ENCODE peak calls at places on chromosomes 13 and 19, in nine cellular contexts. M is H9, C is neural progenitor cell, I is K562, E is SK-N-SH, L is trophoblast cell, Q is fibroblast of lung, B is astrocyte, Z is neuronal stem cell. U is an unnamed sample.

GRCh38 chr19:49528211-49528771 is 488 bp downstream of the RCN3 start:
- DNase-seq in B (peak), Q (no peak), Z (no peak), C (no peak), L (no peak), M (no peak), I (peak), E (no peak), U (no peak)

GRCh38 chr19:53076984-53077383 is 26.2 kb downstream of the ZNF160 start:
- DNase-seq in E (peak), C (peak), Q (peak), B (peak), M (peak), I (peak), L (peak), Z (peak), U (peak)

GRCh38 chr13:37889102-37889501 is 19.5 kb upstream of the TRPC4 start:
- DNase-seq in I (no peak), Z (no peak), E (no peak), C (no peak), M (no peak), L (peak), B (no peak), Q (peak), U (no peak)

GRCh38 chr13:113862191-113862765 is 1.6 kb downstream of the GAS6 start:
- DNase-seq in L (no peak), E (no peak), C (no peak), Q (peak), I (no peak), B (no peak), Z (no peak), M (peak), U (no peak)

GRCh38 chr19:46617566-46618079 is 7.3 kb downstream of the PTGIR start:
- DNase-seq in L (no peak), I (no peak), B (no peak), Q (no peak), M (no peak), C (no peak), E (no peak), Z (no peak), U (no peak)

GRCh38 chr13:74444161-74444571 is 310.0 kb upstream of the KLF12 start:
- DNase-seq in Z (no peak), E (no peak), Q (no peak), I (no peak), M (no peak), B (peak), C (no peak), L (no peak), U (no peak)

GRCh38 chr13:62327367-62327766 is 911.7 kb upstream of the PCDH20 start:
- DNase-seq in C (no peak), E (no peak), I (no peak), L (no peak), Q (no peak), Z (no peak), B (no peak), M (no peak), U (no peak)

GRCh38 chr19:9523885-9524474 is 14.5 kb downstream of the ZNF426 start:
- DNase-seq in E (no peak), L (no peak), Z (no peak), C (no peak), Q (peak), M (no peak), I (no peak), B (no peak), U (no peak)

GRCh38 chr19:46704379-46705076 is 12.4 kb downstream of the PRKD2 start:
- DNase-seq in M (peak), E (peak), I (peak), L (peak), Z (no peak), Q (peak), B (no peak), C (peak), U (peak)

GRCh38 chr19:41192574-41193419 is at the start of gene CYP2S1:
- DNase-seq in C (peak), M (peak), E (no peak), B (no peak), I (peak), Z (no peak), L (peak), Q (peak), U (no peak)

GRCh38 chr19:38421856-38422255 is 4.2 kb downstream of the RASGRP4 start:
- DNase-seq in M (no peak), I (no peak), C (no peak), Z (no peak), L (no peak), B (no peak), E (no peak), Q (no peak), U (no peak)

GRCh38 chr13:36251528-36251927 is 37.2 kb upstream of the SOHLH2 start:
- DNase-seq in E (no peak), Q (peak), I (peak), C (no peak), M (no peak), Z (no peak), L (no peak), B (no peak), U (no peak)

GRCh38 chr19:1624458-1624857 is 19.2 kb upstream of the UQCR11 start:
- DNase-seq in C (peak), B (peak), Z (peak), M (peak), Q (peak), L (peak), I (peak), E (peak), U (peak)

GRCh38 chr19:7864719-7865074 is 9.5 kb downstream of the PRR36 start:
- DNase-seq in C (no peak), E (no peak), I (no peak), B (no peak), L (no peak), Z (no peak), Q (no peak), M (no peak), U (no peak)

GRCh38 chr19:2039082-2039958 is 11.7 kb downstream of the MKNK2 start:
- DNase-seq in Q (no peak), C (no peak), L (no peak), B (no peak), Z (no peak), I (no peak), E (no peak), M (peak), U (peak)

GRCh38 chr19:2283835-2284507 is 2.0 kb upstream of the PEAK3 start:
- DNase-seq in Z (no peak), E (no peak), I (no peak), M (no peak), C (no peak), Q (no peak), L (no peak), B (no peak), U (peak)

GRCh38 chr13:60018536-60018935 is 145.2 kb downstream of the DIAPH3 start:
- DNase-seq in L (no peak), B (no peak), I (no peak), M (no peak), E (no peak), C (no peak), Q (peak), Z (no peak), U (no peak)

GRCh38 chr13:93270769-93271753 is 44.5 kb downstream of the GPC6 start:
- DNase-seq in M (no peak), L (no peak), E (peak), I (no peak), Z (no peak), C (no peak), Q (no peak), B (no peak), U (no peak)

GRCh38 chr13:33676045-33676699 is 141.8 kb upstream of the RFC3 start:
- DNase-seq in Q (peak), Z (no peak), C (no peak), L (no peak), M (no peak), E (no peak), I (no peak), B (no peak), U (no peak)

GRCh38 chr19:7983995-7984837 is 21.2 kb downstream of the ELAVL1 start:
- DNase-seq in E (no peak), B (no peak), L (no peak), Q (no peak), M (no peak), I (no peak), C (no peak), Z (no peak), U (no peak)

GRCh38 chr19:19064098-19064722 is 416 bp downstream of the SLC25A42 start:
- DNase-seq in L (peak), E (peak), B (no peak), I (peak), M (no peak), Q (no peak), C (no peak), Z (no peak), U (no peak)

GRCh38 chr19:44808463-44809371 is at the start of gene BCAM:
- DNase-seq in L (peak), C (peak), B (peak), Q (peak), Z (peak), I (peak), E (peak), M (peak), U (no peak)

GRCh38 chr13:72808917-72809500 is 27.1 kb downstream of the PIBF1 start:
- DNase-seq in I (no peak), E (peak), Q (peak), B (no peak), C (peak), M (no peak), L (peak), Z (peak), U (peak)

GRCh38 chr13:23547000-23547590 is 23.1 kb upstream of the TNFRSF19 start:
- DNase-seq in I (no peak), B (peak), L (no peak), C (peak), M (peak), Q (peak), Z (no peak), E (no peak), U (no peak)

GRCh38 chr19:8096071-8096470 is 43.5 kb downstream of the CCL25 start:
- DNase-seq in M (no peak), I (no peak), L (peak), B (no peak), Q (no peak), Z (no peak), C (no peak), E (no peak), U (no peak)

GRCh38 chr19:31099470-31100190 is 249.6 kb downstream of the TSHZ3 start:
- DNase-seq in C (peak), I (no peak), Q (peak), B (no peak), L (no peak), M (no peak), Z (no peak), E (peak), U (no peak)

GRCh38 chr19:38019427-38019724 is 112.4 kb downstream of the SIPA1L3 start:
- DNase-seq in Z (no peak), B (no peak), I (no peak), L (no peak), Q (no peak), M (no peak), C (no peak), E (no peak), U (no peak)

GRCh38 chr19:14248578-14249011 is 42.6 kb upstream of the ADGRL1 start:
- DNase-seq in B (peak), I (no peak), C (peak), L (no peak), Q (peak), Z (peak), M (peak), E (peak), U (no peak)

GRCh38 chr13:98549006-98549727 is 27.7 kb downstream of the STK24 start:
- DNase-seq in B (peak), Z (no peak), Q (peak), I (no peak), L (peak), C (no peak), E (no peak), M (no peak), U (no peak)

GRCh38 chr13:33934936-33935510 is 117.1 kb downstream of the RFC3 start:
- DNase-seq in B (no peak), E (no peak), Z (no peak), I (no peak), M (no peak), L (no peak), Q (no peak), C (no peak), U (no peak)

GRCh38 chr19:7748756-7749155 is 1.4 kb upstream of the CD209 start:
- DNase-seq in Q (no peak), M (peak), B (no peak), E (no peak), L (peak), I (no peak), Z (no peak), C (no peak), U (no peak)

GRCh38 chr13:74966814-74967213 is 515.2 kb downstream of the TBC1D4 start:
- DNase-seq in B (peak), M (no peak), L (no peak), E (peak), Z (no peak), C (peak), I (no peak), Q (peak), U (no peak)

GRCh38 chr19:52237771-52238400 is 31.5 kb upstream of the ZNF766 start:
- DNase-seq in Z (peak), C (peak), M (peak), L (peak), I (peak), B (peak), Q (peak), E (peak), U (peak)

GRCh38 chr19:53989600-53990533 is 1.6 kb upstream of the CACNG6 start:
- DNase-seq in L (no peak), C (no peak), M (no peak), E (no peak), Q (no peak), Z (no peak), B (peak), I (no peak), U (no peak)

GRCh38 chr19:48393196-48393558 is 291 bp upstream of the GRIN2D start:
- DNase-seq in C (no peak), Z (no peak), M (no peak), B (no peak), L (peak), E (no peak), Q (no peak), I (no peak), U (no peak)

DNA sequence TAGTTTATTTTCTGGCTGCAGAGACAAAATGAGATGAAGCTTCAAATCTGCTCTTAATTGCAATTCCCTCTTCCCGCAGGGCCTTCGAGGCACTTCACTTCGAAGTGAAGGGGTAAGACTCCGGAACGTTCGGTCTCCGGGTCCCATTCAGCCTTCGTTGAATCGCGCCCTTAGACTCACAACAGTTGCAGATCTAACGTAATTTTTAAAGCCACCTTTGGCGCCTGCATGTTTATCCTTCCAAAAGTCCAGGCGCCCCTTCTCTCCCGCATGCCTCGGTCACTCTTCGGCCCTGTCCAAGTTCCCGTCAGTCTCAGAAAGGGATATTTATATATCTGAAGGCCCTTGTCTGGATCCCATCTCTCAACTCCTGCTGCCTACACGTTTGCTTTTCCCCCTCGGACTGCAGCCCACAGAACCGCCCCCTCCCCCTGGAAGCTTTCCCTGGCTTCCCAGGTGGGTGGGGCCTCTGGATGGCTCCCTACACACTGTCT is 912 bp upstream of the KCTD12 start:
- DNase-seq in E (peak), B (peak), C (peak), I (no peak), L (no peak), Q (no peak), Z (peak), M (peak), U (no peak)
- H3K9ac ChIP-seq in E (peak), B (peak), C (no peak), I (no peak), L (no peak), Q (peak), Z (no peak), M (no peak), U (no peak)

DNA sequence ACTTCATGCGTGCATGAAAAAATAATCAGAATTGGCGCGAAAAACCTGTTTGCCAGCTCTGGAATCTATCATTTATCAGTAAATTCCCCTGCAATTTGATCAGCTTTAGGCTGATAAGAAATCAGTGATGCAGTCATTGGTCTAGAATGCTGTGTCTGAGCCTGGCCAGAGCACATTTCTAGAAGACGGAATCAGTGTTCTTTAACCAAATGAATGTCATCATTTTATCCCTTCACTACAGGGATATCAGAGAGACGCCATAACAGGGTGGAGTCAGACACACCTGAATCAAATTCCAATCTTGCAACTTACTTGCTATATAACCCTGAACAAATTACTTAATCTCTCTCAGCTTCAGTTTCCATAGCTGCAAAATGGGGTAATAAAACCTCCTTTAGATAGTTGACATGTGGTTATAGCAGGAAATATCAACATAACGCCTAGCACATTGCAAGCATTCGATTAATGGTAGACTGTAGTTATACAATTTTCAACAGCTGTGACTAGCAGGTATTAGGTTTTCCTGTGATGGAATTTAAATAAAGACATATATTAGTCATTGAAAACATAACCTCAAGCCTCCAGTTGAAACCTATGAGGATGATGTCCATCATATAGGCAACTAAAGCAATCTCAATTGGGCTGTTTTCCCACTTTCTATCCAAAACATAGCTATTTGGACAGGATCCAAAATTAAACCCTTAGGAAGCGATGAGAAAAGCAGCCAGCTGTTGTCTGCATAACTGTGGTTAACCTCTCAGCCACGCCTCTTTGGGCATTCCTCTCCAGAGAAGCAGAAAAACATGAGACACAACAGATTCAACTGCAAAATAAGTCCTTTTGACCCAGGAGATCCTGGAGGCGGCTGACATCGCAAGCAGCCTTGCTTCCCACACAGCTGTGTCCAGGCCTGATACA is 51.6 kb upstream of the UBL3 start:
- DNase-seq in M (no peak), B (peak), E (no peak), I (no peak), L (peak), C (no peak), Q (peak), Z (no peak), U (no peak)
- H3K9ac ChIP-seq in M (no peak), B (peak), E (no peak), I (no peak), L (no peak), C (no peak), Q (no peak), Z (no peak), U (no peak)

GRCh38 chr19:17946965-17947784 is 14.4 kb downstream of the CCDC124 start:
- DNase-seq in B (no peak), E (no peak), C (no peak), Z (no peak), M (peak), Q (no peak), I (no peak), L (no peak), U (no peak)
- H3K9ac ChIP-seq in B (peak), E (peak), C (no peak), Z (peak), M (peak), Q (peak), I (peak), L (peak), U (peak)

DNA sequence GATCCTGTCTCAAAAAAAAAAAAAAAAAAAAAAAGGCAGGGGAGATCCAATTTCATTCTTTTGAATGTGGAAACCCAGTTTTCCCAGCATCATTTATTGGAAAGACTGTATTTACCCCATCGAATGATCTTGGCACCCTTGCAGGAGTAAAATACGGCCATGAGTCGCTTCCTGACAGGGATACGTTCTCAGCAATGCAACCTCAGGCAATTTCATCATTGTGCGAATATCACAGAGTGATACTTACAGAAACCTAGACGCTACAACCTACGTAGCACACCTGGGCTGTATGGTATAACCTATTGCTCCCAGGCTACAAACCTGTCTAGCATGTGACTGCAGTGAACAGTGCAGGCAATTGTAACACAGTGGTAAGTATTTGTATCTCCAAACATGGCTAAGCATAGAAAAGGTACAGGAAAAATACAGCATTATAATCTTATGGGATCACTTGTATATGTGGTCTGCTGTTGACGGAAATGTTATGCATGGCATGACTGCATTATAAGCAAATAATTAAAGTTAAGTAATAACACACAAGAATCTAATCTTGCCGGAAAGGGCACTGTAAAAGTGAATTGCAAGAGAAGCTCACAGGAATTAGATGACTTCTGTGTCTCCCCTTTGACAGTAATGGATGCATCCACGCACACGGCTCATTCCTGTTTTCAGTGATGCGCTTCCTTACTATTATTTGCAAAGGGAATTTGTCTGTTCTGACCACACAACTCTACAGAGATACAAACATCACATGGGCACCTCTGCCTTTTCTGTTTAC is 24.0 kb downstream of the RFX2 start:
- DNase-seq in I (no peak), L (peak), Z (no peak), Q (peak), B (no peak), E (no peak), M (no peak), C (no peak), U (no peak)
- H3K9ac ChIP-seq in I (no peak), L (no peak), Z (no peak), Q (no peak), B (no peak), E (peak), M (no peak), C (no peak), U (no peak)

GRCh38 chr13:41019027-41019487 is at the start of gene ELF1:
- DNase-seq in M (no peak), I (peak), Q (peak), E (no peak), B (peak), L (peak), Z (no peak), C (no peak), U (peak)
- H3K9ac ChIP-seq in M (no peak), I (no peak), Q (no peak), E (no peak), B (peak), L (no peak), Z (no peak), C (no peak), U (peak)

U was measured in Karpas-422.